ENCODE peak calls at places on chromosomes 3 and 15, in five cellular contexts. K is Peyer's patch, Z is fibroblast of villous mesenchyme, P is neural crest cell, G is astrocyte of the spinal cord. A is an unnamed sample.
A peak's percentile ranks its signal among the peaks of the same experiment; 100 is the strongest.

GRCh38 chr3:18062289-18063025 is 320.0 kb upstream of the TBC1D5 start:
- DNase-seq in G (peak; percentile 68), Z (no peak), P (no peak), K (no peak), A (peak; percentile 30)

GRCh38 chr3:168250415-168250861 is 154.7 kb upstream of the GOLIM4 start:
- DNase-seq in P (no peak), G (peak; percentile 24), Z (peak; percentile 2), K (no peak), A (no peak)

GRCh38 chr3:155426524-155427230 is 133.2 kb upstream of the STRIT1 start:
- DNase-seq in P (no peak), G (no peak), K (no peak), Z (peak; percentile 59), A (no peak)

GRCh38 chr3:128426128-128426921 is 40.4 kb downstream of the DNAJB8 start:
- DNase-seq in P (peak; percentile 72), G (no peak), K (no peak), Z (peak; percentile 21), A (peak; percentile 64)

GRCh38 chr15:60801336-60801735 is 322.4 kb upstream of the ICE2 start:
- DNase-seq in P (no peak), K (no peak), Z (no peak), G (no peak), A (no peak)

GRCh38 chr15:78302579-78302978 is 3.2 kb upstream of the SKIC8 start:
- DNase-seq in G (peak; percentile 86), K (no peak), Z (peak; percentile 67), P (no peak), A (peak; percentile 58)

GRCh38 chr3:20215636-20216035 is 29.6 kb upstream of the SGO1 start:
- DNase-seq in Z (no peak), G (no peak), P (no peak), K (no peak), A (no peak)

GRCh38 chr3:186400677-186401076 is 38.6 kb upstream of the DGKG start:
- DNase-seq in P (no peak), G (no peak), Z (no peak), K (no peak), A (no peak)

GRCh38 chr3:119245778-119246177 is 5.1 kb upstream of the B4GALT4 start:
- DNase-seq in P (no peak), Z (no peak), G (no peak), K (no peak), A (no peak)

DNA sequence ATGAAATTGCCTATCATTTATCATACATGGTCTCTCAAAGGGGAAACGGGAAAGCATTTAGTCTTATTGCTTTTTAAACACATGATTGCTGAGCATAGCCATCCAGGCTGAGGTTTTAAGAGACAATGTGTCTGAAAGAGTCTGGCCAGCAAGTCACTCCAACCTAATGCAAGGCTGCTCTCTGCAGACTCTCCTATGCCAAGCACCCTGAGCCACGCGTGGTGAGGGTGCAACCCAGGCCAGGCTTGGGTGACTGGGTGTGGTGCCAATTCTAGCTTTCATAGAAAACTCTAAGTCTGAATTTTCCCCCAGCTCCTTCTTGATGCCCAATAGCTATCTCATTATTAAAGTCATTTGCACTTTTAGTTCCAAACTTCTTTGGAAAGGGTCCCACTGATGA is 200.3 kb downstream of the RPLP1 start:
- DNase-seq in G (no peak), Z (no peak), P (no peak), K (no peak), A (peak; percentile 9)
- TF ChIP-seq CTCF in G (no peak), Z (no peak), P (no peak), K (no peak), A (no peak)

DNA sequence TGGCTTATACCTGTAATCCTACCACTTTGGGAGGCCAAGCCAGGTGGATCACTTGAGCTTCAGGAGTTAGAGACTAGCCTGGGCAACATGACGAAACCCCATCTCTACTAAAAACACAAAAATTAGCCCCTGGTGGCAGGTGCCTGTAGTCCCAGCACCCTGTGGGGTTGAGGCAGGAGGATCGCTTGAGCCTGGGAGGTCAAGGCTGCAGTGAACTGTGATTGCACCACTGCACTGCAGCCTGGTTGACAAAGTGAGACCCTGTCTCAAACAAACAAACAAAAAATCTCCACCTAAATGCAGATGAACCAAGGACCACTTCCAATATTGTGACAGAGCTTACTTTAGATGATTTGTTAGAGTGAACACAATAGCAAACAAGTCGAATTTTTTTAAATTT is 53.7 kb downstream of the TP53BP1 start:
- DNase-seq in Z (no peak), K (no peak), P (no peak), G (no peak), A (no peak)
- TF ChIP-seq CTCF in Z (no peak), K (no peak), P (no peak), G (no peak), A (no peak)

GRCh38 chr3:152102410-152102809 is 166.3 kb upstream of the MBNL1 start:
- DNase-seq in P (no peak), Z (no peak), G (no peak), K (no peak), A (no peak)
- TF ChIP-seq CTCF in P (no peak), Z (no peak), G (no peak), K (no peak), A (no peak)

GRCh38 chr3:72449551-72449950 is 398.7 kb downstream of the SHQ1 start:
- DNase-seq in K (no peak), Z (peak; percentile 53), G (no peak), P (no peak), A (no peak)

GRCh38 chr3:72448858-72449257 is 399.4 kb downstream of the SHQ1 start:
- DNase-seq in G (peak; percentile 16), P (no peak), Z (no peak), K (no peak), A (peak; percentile 67)

GRCh38 chr3:72451840-72452239 is 396.4 kb downstream of the SHQ1 start:
- DNase-seq in P (no peak), Z (no peak), K (no peak), G (no peak), A (no peak)

GRCh38 chr3:72453686-72454085 is 394.6 kb downstream of the SHQ1 start:
- DNase-seq in Z (peak; percentile 44), P (no peak), K (no peak), G (no peak), A (no peak)

DNA sequence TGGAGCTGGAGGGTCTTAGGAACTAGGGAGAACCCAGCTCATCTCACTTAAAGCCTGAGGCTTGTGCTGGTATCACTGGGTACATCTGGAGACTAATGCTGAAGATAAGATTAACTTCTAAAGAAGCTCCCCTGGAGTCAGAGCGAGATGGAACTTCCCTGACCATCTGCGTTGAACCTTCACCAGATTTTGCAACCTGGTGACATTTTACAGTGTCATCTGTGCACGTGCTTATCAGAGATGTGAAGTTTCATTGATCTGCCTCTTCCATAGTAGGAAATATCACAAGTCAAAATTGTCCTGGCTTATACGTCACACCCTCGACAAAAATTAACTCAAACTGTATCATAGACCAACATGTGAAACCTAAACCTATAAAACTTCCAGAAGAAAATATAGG is 395.5 kb downstream of the SHQ1 start:
- DNase-seq in K (no peak), Z (no peak), P (no peak), G (no peak), A (no peak)
- TF ChIP-seq CTCF in K (no peak), Z (no peak), P (no peak), G (no peak), A (no peak)

DNA sequence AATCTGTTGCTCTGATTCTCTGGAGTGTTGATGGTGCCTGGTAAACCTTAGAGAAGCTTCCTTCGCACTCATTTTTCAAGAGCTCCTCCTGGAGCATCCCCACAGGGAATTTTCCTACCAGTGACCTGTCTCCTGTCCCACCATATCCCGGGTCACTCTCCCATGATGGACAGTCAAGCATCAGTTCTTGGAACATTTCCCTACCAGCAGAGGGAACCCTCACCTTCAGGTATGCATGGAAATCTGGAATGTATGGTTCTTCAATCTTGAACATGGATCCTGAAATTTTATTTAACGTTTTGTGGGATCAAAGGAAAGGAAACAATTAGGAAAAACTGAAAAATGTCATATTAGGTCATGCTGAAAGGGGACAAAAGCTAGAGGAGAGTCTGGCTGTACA is 153.8 kb downstream of the SPATA16 start:
- DNase-seq in P (no peak), G (no peak), Z (no peak), K (no peak), A (no peak)
- TF ChIP-seq CTCF in P (peak; percentile 37), G (no peak), Z (peak; percentile 27), K (no peak), A (peak; percentile 8)

DNA sequence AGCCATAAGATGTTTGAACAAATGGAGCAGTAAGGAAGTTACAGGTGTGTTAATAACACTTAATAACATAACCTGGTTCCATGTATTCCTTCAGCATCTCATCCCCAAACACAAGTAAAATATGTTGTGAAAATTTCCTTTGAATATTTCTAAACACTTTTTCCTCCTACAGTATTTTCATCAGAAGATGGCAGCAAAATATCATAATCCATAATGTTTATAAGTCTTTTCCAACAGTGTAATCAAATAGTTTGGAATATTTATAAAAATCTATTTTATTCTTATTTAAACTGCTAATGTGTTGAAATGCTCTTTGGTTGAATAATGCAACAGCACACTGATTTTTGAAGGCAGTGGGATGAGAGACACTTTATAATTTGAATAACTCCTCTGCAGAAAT is 1020.5 kb downstream of the OTOL1 start:
- DNase-seq in P (no peak), K (no peak), Z (no peak), G (no peak), A (no peak)
- TF ChIP-seq CTCF in P (no peak), K (no peak), Z (no peak), G (no peak), A (no peak)

GRCh38 chr3:79488407-79488806 is 279.4 kb downstream of the ROBO1 start:
- DNase-seq in K (no peak), Z (no peak), P (no peak), G (no peak), A (no peak)

GRCh38 chr3:79491029-79491634 is 276.7 kb downstream of the ROBO1 start:
- DNase-seq in Z (peak; percentile 2), P (no peak), G (peak; percentile 17), K (no peak), A (no peak)

GRCh38 chr3:79490165-79491028 is 277.4 kb downstream of the ROBO1 start:
- DNase-seq in G (peak; percentile 93), Z (peak; percentile 33), P (no peak), K (no peak), A (no peak)
- TF ChIP-seq CTCF in G (peak; percentile 33), Z (no peak), P (no peak), K (no peak), A (no peak)

GRCh38 chr3:38842266-38842965 is 26.4 kb upstream of the SCN10A start:
- DNase-seq in P (no peak), G (no peak), K (no peak), Z (no peak), A (no peak)

GRCh38 chr3:38840987-38841386 is 25.0 kb upstream of the SCN10A start:
- DNase-seq in G (no peak), P (no peak), K (no peak), Z (no peak), A (peak; percentile 11)

DNA sequence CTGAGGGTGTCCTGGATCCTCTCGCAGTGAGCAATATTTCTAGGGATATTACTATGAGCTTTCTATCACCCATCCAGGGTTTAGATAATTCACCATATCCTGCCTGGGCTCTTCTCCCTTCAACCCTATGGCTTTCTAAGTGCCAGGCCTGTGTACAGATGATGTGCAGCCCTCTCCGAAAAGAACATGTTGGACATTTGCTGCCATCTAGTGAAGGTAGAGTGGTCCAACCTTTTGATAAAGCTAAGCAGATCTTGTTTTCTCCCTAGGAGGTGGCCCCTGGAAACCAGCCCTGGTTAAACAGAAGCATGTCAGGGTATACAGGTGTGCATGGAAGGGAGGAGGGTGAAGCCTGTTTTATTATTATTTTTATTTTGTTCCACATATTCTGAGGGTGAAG is 27.9 kb upstream of the SCN10A start:
- DNase-seq in G (peak; percentile 68), Z (peak; percentile 71), K (no peak), P (no peak), A (peak; percentile 69)
- TF ChIP-seq CTCF in G (peak; percentile 57), Z (peak; percentile 70), K (peak; percentile 16), P (peak; percentile 42), A (peak; percentile 43)

A was measured in NB4.